ENCODE peak calls at places on chromosomes 11 and 22, in six cellular contexts. One of them, this sample, is unnamed.

GRCh38 chr11:629237-629583 is 2.2 kb upstream of the SCT start:
- DNase-seq in fibroblast of lung: peak; percentile 43
- DNase-seq in brain microvascular endothelial cell: no peak
- DNase-seq in DND-41: no peak
- DNase-seq in right lobe of liver: no peak
- DNase-seq in GM23338: no peak
- DNase-seq in this sample: no peak

GRCh38 chr11:120462825-120463224 is 48.7 kb upstream of the GRIK4 start:
- DNase-seq in fibroblast of lung: no peak
- DNase-seq in brain microvascular endothelial cell: no peak
- DNase-seq in DND-41: no peak
- DNase-seq in right lobe of liver: no peak
- DNase-seq in GM23338: no peak
- DNase-seq in this sample: no peak

GRCh38 chr22:36740716-36741115 is 35.2 kb downstream of the IFT27 start:
- DNase-seq in fibroblast of lung: no peak
- DNase-seq in brain microvascular endothelial cell: no peak
- DNase-seq in DND-41: no peak
- DNase-seq in right lobe of liver: peak; percentile 12
- DNase-seq in GM23338: no peak
- DNase-seq in this sample: no peak

GRCh38 chr22:50403701-50404101 is 60.6 kb downstream of the PPP6R2 start:
- DNase-seq in fibroblast of lung: no peak
- DNase-seq in brain microvascular endothelial cell: no peak
- DNase-seq in DND-41: no peak
- DNase-seq in right lobe of liver: peak; percentile 78
- DNase-seq in GM23338: no peak
- DNase-seq in this sample: no peak

GRCh38 chr11:120236169-120237107 is 3.5 kb upstream of the POU2F3 start:
- DNase-seq in fibroblast of lung: peak; percentile 63
- DNase-seq in brain microvascular endothelial cell: no peak
- DNase-seq in DND-41: no peak
- DNase-seq in right lobe of liver: no peak
- DNase-seq in GM23338: peak; percentile 40
- DNase-seq in this sample: no peak

GRCh38 chr11:70139785-70140410 is 61.8 kb downstream of the ANO1 start:
- DNase-seq in fibroblast of lung: no peak
- DNase-seq in brain microvascular endothelial cell: no peak
- DNase-seq in DND-41: no peak
- DNase-seq in right lobe of liver: no peak
- DNase-seq in GM23338: no peak
- DNase-seq in this sample: peak; percentile 58

GRCh38 chr22:43152001-43152354 is 619 bp downstream of the TSPO start:
- DNase-seq in fibroblast of lung: no peak
- DNase-seq in brain microvascular endothelial cell: no peak
- DNase-seq in DND-41: no peak
- DNase-seq in right lobe of liver: no peak
- DNase-seq in GM23338: peak; percentile 40
- DNase-seq in this sample: no peak

GRCh38 chr22:37905534-37906363 is at the start of gene MICALL1:
- DNase-seq in fibroblast of lung: peak; percentile 79
- DNase-seq in brain microvascular endothelial cell: peak; percentile 37
- DNase-seq in DND-41: peak; percentile 60
- DNase-seq in right lobe of liver: peak; percentile 82
- DNase-seq in GM23338: peak; percentile 82
- DNase-seq in this sample: peak; percentile 88

GRCh38 chr11:67666303-67666645 is 8.1 kb downstream of the ALDH3B2 start:
- DNase-seq in fibroblast of lung: no peak
- DNase-seq in brain microvascular endothelial cell: no peak
- DNase-seq in DND-41: no peak
- DNase-seq in right lobe of liver: no peak
- DNase-seq in GM23338: no peak
- DNase-seq in this sample: no peak

GRCh38 chr11:9103542-9104276 is 12.3 kb upstream of the SCUBE2 start:
- DNase-seq in fibroblast of lung: no peak
- DNase-seq in brain microvascular endothelial cell: no peak
- DNase-seq in DND-41: no peak
- DNase-seq in right lobe of liver: no peak
- DNase-seq in GM23338: no peak
- DNase-seq in this sample: no peak

GRCh38 chr22:23233084-23233501 is 52.8 kb downstream of the BCR start:
- DNase-seq in fibroblast of lung: peak; percentile 41
- DNase-seq in brain microvascular endothelial cell: no peak
- DNase-seq in DND-41: no peak
- DNase-seq in right lobe of liver: no peak
- DNase-seq in GM23338: peak; percentile 54
- DNase-seq in this sample: no peak

GRCh38 chr11:116458546-116458945 is 314.2 kb downstream of the BUD13 start:
- DNase-seq in fibroblast of lung: no peak
- DNase-seq in brain microvascular endothelial cell: no peak
- DNase-seq in DND-41: no peak
- DNase-seq in right lobe of liver: no peak
- DNase-seq in GM23338: no peak
- DNase-seq in this sample: no peak

GRCh38 chr11:3907590-3907989 is 52.1 kb downstream of the STIM1 start:
- DNase-seq in fibroblast of lung: no peak
- DNase-seq in brain microvascular endothelial cell: no peak
- DNase-seq in DND-41: peak; percentile 45
- DNase-seq in right lobe of liver: no peak
- DNase-seq in GM23338: no peak
- DNase-seq in this sample: no peak

GRCh38 chr11:3903207-3903896 is 47.9 kb downstream of the STIM1 start:
- DNase-seq in fibroblast of lung: no peak
- DNase-seq in brain microvascular endothelial cell: no peak
- DNase-seq in DND-41: no peak
- DNase-seq in right lobe of liver: no peak
- DNase-seq in GM23338: no peak
- DNase-seq in this sample: no peak

GRCh38 chr11:3906166-3906565 is 50.7 kb downstream of the STIM1 start:
- DNase-seq in fibroblast of lung: peak; percentile 7
- DNase-seq in brain microvascular endothelial cell: no peak
- DNase-seq in DND-41: no peak
- DNase-seq in right lobe of liver: no peak
- DNase-seq in GM23338: no peak
- DNase-seq in this sample: no peak

GRCh38 chr11:3904228-3904627 is 48.8 kb downstream of the STIM1 start:
- DNase-seq in fibroblast of lung: no peak
- DNase-seq in brain microvascular endothelial cell: no peak
- DNase-seq in DND-41: no peak
- DNase-seq in right lobe of liver: no peak
- DNase-seq in GM23338: no peak
- DNase-seq in this sample: no peak

DNA sequence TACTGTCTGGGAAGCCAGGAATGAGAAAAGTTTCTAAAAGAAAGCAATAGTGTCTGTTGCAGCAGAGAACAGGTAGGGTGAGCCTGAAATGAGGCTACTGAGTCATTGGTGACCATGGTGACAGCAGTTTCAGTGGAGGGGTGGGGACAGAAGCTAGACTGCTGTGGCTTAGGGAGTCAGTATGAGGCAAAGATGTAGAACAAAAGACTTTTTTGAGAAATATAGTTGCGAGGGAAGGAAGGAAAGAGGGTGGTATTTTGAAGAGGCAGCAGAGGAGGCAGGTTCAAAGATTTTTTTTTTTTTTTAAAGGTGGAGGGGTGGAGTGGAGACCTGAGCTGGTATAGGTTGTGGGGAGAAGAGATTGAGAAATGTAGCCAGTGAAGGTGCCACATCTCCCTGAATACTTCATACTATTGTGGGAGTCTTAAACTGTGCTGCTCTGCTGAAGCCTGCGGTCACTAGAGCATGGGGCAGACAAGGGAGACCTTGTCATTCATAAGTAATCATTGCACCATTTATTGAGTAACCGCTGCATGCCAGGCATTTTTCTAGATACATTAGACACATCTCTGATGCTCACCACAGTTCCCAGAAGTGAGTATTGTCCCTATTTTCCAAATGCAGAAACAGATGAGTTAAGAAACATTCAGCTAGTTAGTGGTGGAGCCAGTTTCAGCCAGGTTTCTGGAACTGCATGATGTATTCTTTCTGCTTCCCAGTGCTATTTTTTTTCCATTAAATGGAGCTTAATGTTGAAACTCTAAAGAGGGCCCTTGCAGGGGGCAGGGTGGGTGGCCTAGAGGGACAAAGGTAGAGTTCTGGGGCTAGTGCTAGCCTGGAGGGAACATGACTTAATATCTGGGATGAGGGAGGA is 49.9 kb downstream of the STIM1 start:
- DNase-seq in fibroblast of lung: peak; percentile 81
- DNase-seq in brain microvascular endothelial cell: peak; percentile 83
- DNase-seq in DND-41: no peak
- DNase-seq in right lobe of liver: no peak
- DNase-seq in GM23338: peak; percentile 13
- DNase-seq in this sample: no peak
- H3K4me3 ChIP-seq in fibroblast of lung: no peak overlapping the region
- H3K4me3 ChIP-seq in brain microvascular endothelial cell: no peak overlapping the region
- H3K4me3 ChIP-seq in DND-41: no peak overlapping the region
- H3K4me3 ChIP-seq in right lobe of liver: no peak overlapping the region
- H3K4me3 ChIP-seq in GM23338: no peak overlapping the region
- H3K4me3 ChIP-seq in this sample: no peak overlapping the region

GRCh38 chr22:46175631-46176030 is 25.3 kb downstream of the PPARA start:
- DNase-seq in fibroblast of lung: peak; percentile 32
- DNase-seq in brain microvascular endothelial cell: no peak
- DNase-seq in DND-41: no peak
- DNase-seq in right lobe of liver: no peak
- DNase-seq in GM23338: no peak
- DNase-seq in this sample: peak; percentile 21
- H3K27ac ChIP-seq in fibroblast of lung: peak overlapping the region; percentile 23
- H3K27ac ChIP-seq in brain microvascular endothelial cell: no peak overlapping the region
- H3K27ac ChIP-seq in DND-41: no peak overlapping the region
- H3K27ac ChIP-seq in right lobe of liver: no peak overlapping the region
- H3K27ac ChIP-seq in GM23338: no peak overlapping the region
- H3K27ac ChIP-seq in this sample: peak overlapping the region; percentile 53

GRCh38 chr22:44663256-44663999 is 38.6 kb upstream of the PRR5 start:
- DNase-seq in fibroblast of lung: no peak
- DNase-seq in brain microvascular endothelial cell: no peak
- DNase-seq in DND-41: peak; percentile 41
- DNase-seq in right lobe of liver: no peak
- DNase-seq in GM23338: no peak
- DNase-seq in this sample: no peak

GRCh38 chr22:44661659-44662569 is 40.1 kb upstream of the PRR5 start:
- DNase-seq in fibroblast of lung: no peak
- DNase-seq in brain microvascular endothelial cell: no peak
- DNase-seq in DND-41: peak; percentile 41
- DNase-seq in right lobe of liver: no peak
- DNase-seq in GM23338: no peak
- DNase-seq in this sample: no peak

GRCh38 chr22:44659140-44659539 is 42.9 kb upstream of the PRR5 start:
- DNase-seq in fibroblast of lung: no peak
- DNase-seq in brain microvascular endothelial cell: peak; percentile 11
- DNase-seq in DND-41: no peak
- DNase-seq in right lobe of liver: no peak
- DNase-seq in GM23338: no peak
- DNase-seq in this sample: no peak

GRCh38 chr22:44660051-44660830 is 41.8 kb upstream of the PRR5 start:
- DNase-seq in fibroblast of lung: no peak
- DNase-seq in brain microvascular endothelial cell: no peak
- DNase-seq in DND-41: no peak
- DNase-seq in right lobe of liver: no peak
- DNase-seq in GM23338: no peak
- DNase-seq in this sample: no peak

GRCh38 chr22:44661070-44661469 is 40.9 kb upstream of the PRR5 start:
- DNase-seq in fibroblast of lung: peak; percentile 32
- DNase-seq in brain microvascular endothelial cell: no peak
- DNase-seq in DND-41: no peak
- DNase-seq in right lobe of liver: no peak
- DNase-seq in GM23338: peak; percentile 88
- DNase-seq in this sample: no peak
- H3K4me3 ChIP-seq in fibroblast of lung: no peak overlapping the region
- H3K4me3 ChIP-seq in brain microvascular endothelial cell: no peak overlapping the region
- H3K4me3 ChIP-seq in DND-41: no peak overlapping the region
- H3K4me3 ChIP-seq in right lobe of liver: no peak overlapping the region
- H3K4me3 ChIP-seq in GM23338: peak overlapping the region; percentile 44
- H3K4me3 ChIP-seq in this sample: no peak overlapping the region

GRCh38 chr11:2891291-2891690 is 5.7 kb upstream of the CDKN1C start:
- DNase-seq in fibroblast of lung: no peak
- DNase-seq in brain microvascular endothelial cell: no peak
- DNase-seq in DND-41: peak; percentile 70
- DNase-seq in right lobe of liver: no peak
- DNase-seq in GM23338: peak; percentile 53
- DNase-seq in this sample: no peak
- H3K27ac ChIP-seq in fibroblast of lung: no peak overlapping the region
- H3K27ac ChIP-seq in brain microvascular endothelial cell: no peak overlapping the region
- H3K27ac ChIP-seq in DND-41: peak overlapping the region; percentile 80
- H3K27ac ChIP-seq in right lobe of liver: peak overlapping the region; percentile 46
- H3K27ac ChIP-seq in GM23338: no peak overlapping the region
- H3K27ac ChIP-seq in this sample: no peak overlapping the region

GRCh38 chr22:47148510-47148909 is 386.1 kb downstream of the TBC1D22A start:
- DNase-seq in fibroblast of lung: no peak
- DNase-seq in brain microvascular endothelial cell: no peak
- DNase-seq in DND-41: no peak
- DNase-seq in right lobe of liver: no peak
- DNase-seq in GM23338: no peak
- DNase-seq in this sample: no peak
- H3K4me3 ChIP-seq in fibroblast of lung: no peak overlapping the region
- H3K4me3 ChIP-seq in brain microvascular endothelial cell: no peak overlapping the region
- H3K4me3 ChIP-seq in DND-41: no peak overlapping the region
- H3K4me3 ChIP-seq in right lobe of liver: no peak overlapping the region
- H3K4me3 ChIP-seq in GM23338: no peak overlapping the region
- H3K4me3 ChIP-seq in this sample: no peak overlapping the region

GRCh38 chr11:114156766-114157165 is 97.3 kb downstream of the ZBTB16 start:
- DNase-seq in fibroblast of lung: no peak
- DNase-seq in brain microvascular endothelial cell: no peak
- DNase-seq in DND-41: no peak
- DNase-seq in right lobe of liver: no peak
- DNase-seq in GM23338: no peak
- DNase-seq in this sample: no peak
- H3K27ac ChIP-seq in fibroblast of lung: no peak overlapping the region
- H3K27ac ChIP-seq in brain microvascular endothelial cell: no peak overlapping the region
- H3K27ac ChIP-seq in DND-41: no peak overlapping the region
- H3K27ac ChIP-seq in right lobe of liver: peak overlapping the region; percentile 93
- H3K27ac ChIP-seq in GM23338: no peak overlapping the region
- H3K27ac ChIP-seq in this sample: peak overlapping the region; percentile 79